ENCODE peak calls at places on chromosome 4, in seven cellular contexts. One of them, this sample, is unnamed.

GRCh38 chr4:125072269-125072668 is 242.5 kb upstream of the FAT4 start:
- DNase-seq in stimulated activated CD8-positive, alpha-beta memory T cell treated with anti-CD3 and anti-CD28 coated beads, Interleukin-15, amount 100 ng/mL, for 48 hours: no peak
- DNase-seq in mesenchymal stem cell: no peak
- DNase-seq in stimulated activated CD4-positive, alpha-beta T cell treated with anti-CD3 and anti-CD28 coated beads, Interleukin-2, amount 100 ng/mL, for 48 hours: no peak
- DNase-seq in BE2C: no peak
- DNase-seq in kidney tubule cell: no peak
- DNase-seq in nephron progenitor cell: no peak
- DNase-seq in this sample: no peak

GRCh38 chr4:56271121-56271520 is 116.2 kb downstream of the AASDH start:
- DNase-seq in BE2C: no peak
- DNase-seq in stimulated activated CD8-positive, alpha-beta memory T cell treated with anti-CD3 and anti-CD28 coated beads, Interleukin-15, amount 100 ng/mL, for 48 hours: no peak
- DNase-seq in stimulated activated CD4-positive, alpha-beta T cell treated with anti-CD3 and anti-CD28 coated beads, Interleukin-2, amount 100 ng/mL, for 48 hours: no peak
- DNase-seq in mesenchymal stem cell: no peak
- DNase-seq in nephron progenitor cell: no peak
- DNase-seq in kidney tubule cell: peak
- DNase-seq in this sample: no peak

GRCh38 chr4:83138979-83139378 is 24.4 kb upstream of the PLAC8 start:
- DNase-seq in mesenchymal stem cell: no peak
- DNase-seq in stimulated activated CD4-positive, alpha-beta T cell treated with anti-CD3 and anti-CD28 coated beads, Interleukin-2, amount 100 ng/mL, for 48 hours: no peak
- DNase-seq in BE2C: no peak
- DNase-seq in kidney tubule cell: no peak
- DNase-seq in stimulated activated CD8-positive, alpha-beta memory T cell treated with anti-CD3 and anti-CD28 coated beads, Interleukin-15, amount 100 ng/mL, for 48 hours: peak
- DNase-seq in nephron progenitor cell: no peak
- DNase-seq in this sample: no peak

GRCh38 chr4:16157609-16158503 is 68.4 kb downstream of the TAPT1 start:
- DNase-seq in mesenchymal stem cell: peak
- DNase-seq in kidney tubule cell: no peak
- DNase-seq in stimulated activated CD8-positive, alpha-beta memory T cell treated with anti-CD3 and anti-CD28 coated beads, Interleukin-15, amount 100 ng/mL, for 48 hours: no peak
- DNase-seq in BE2C: no peak
- DNase-seq in nephron progenitor cell: no peak
- DNase-seq in stimulated activated CD4-positive, alpha-beta T cell treated with anti-CD3 and anti-CD28 coated beads, Interleukin-2, amount 100 ng/mL, for 48 hours: no peak
- DNase-seq in this sample: no peak

GRCh38 chr4:145069361-145069760 is 28.6 kb downstream of the ANAPC10 start:
- DNase-seq in stimulated activated CD4-positive, alpha-beta T cell treated with anti-CD3 and anti-CD28 coated beads, Interleukin-2, amount 100 ng/mL, for 48 hours: no peak
- DNase-seq in nephron progenitor cell: no peak
- DNase-seq in stimulated activated CD8-positive, alpha-beta memory T cell treated with anti-CD3 and anti-CD28 coated beads, Interleukin-15, amount 100 ng/mL, for 48 hours: no peak
- DNase-seq in BE2C: no peak
- DNase-seq in kidney tubule cell: peak
- DNase-seq in mesenchymal stem cell: peak
- DNase-seq in this sample: no peak

GRCh38 chr4:109972786-109973528 is 60.3 kb downstream of the EGF start:
- DNase-seq in mesenchymal stem cell: no peak
- DNase-seq in stimulated activated CD4-positive, alpha-beta T cell treated with anti-CD3 and anti-CD28 coated beads, Interleukin-2, amount 100 ng/mL, for 48 hours: no peak
- DNase-seq in kidney tubule cell: no peak
- DNase-seq in nephron progenitor cell: no peak
- DNase-seq in BE2C: no peak
- DNase-seq in stimulated activated CD8-positive, alpha-beta memory T cell treated with anti-CD3 and anti-CD28 coated beads, Interleukin-15, amount 100 ng/mL, for 48 hours: no peak
- DNase-seq in this sample: no peak

GRCh38 chr4:5374994-5375393 is 323.7 kb downstream of the STK32B start:
- DNase-seq in mesenchymal stem cell: no peak
- DNase-seq in nephron progenitor cell: no peak
- DNase-seq in stimulated activated CD8-positive, alpha-beta memory T cell treated with anti-CD3 and anti-CD28 coated beads, Interleukin-15, amount 100 ng/mL, for 48 hours: no peak
- DNase-seq in stimulated activated CD4-positive, alpha-beta T cell treated with anti-CD3 and anti-CD28 coated beads, Interleukin-2, amount 100 ng/mL, for 48 hours: no peak
- DNase-seq in BE2C: no peak
- DNase-seq in kidney tubule cell: no peak
- DNase-seq in this sample: no peak

GRCh38 chr4:48375651-48376291 is 34.4 kb downstream of the SLAIN2 start:
- DNase-seq in stimulated activated CD8-positive, alpha-beta memory T cell treated with anti-CD3 and anti-CD28 coated beads, Interleukin-15, amount 100 ng/mL, for 48 hours: no peak
- DNase-seq in BE2C: no peak
- DNase-seq in stimulated activated CD4-positive, alpha-beta T cell treated with anti-CD3 and anti-CD28 coated beads, Interleukin-2, amount 100 ng/mL, for 48 hours: no peak
- DNase-seq in mesenchymal stem cell: peak
- DNase-seq in nephron progenitor cell: no peak
- DNase-seq in kidney tubule cell: peak
- DNase-seq in this sample: no peak

GRCh38 chr4:61064636-61065035 is 135.5 kb upstream of the ADGRL3 start:
- DNase-seq in nephron progenitor cell: no peak
- DNase-seq in mesenchymal stem cell: no peak
- DNase-seq in stimulated activated CD4-positive, alpha-beta T cell treated with anti-CD3 and anti-CD28 coated beads, Interleukin-2, amount 100 ng/mL, for 48 hours: no peak
- DNase-seq in kidney tubule cell: no peak
- DNase-seq in stimulated activated CD8-positive, alpha-beta memory T cell treated with anti-CD3 and anti-CD28 coated beads, Interleukin-15, amount 100 ng/mL, for 48 hours: no peak
- DNase-seq in BE2C: peak
- DNase-seq in this sample: no peak

GRCh38 chr4:6125103-6125651 is 75.2 kb downstream of the JAKMIP1 start:
- DNase-seq in stimulated activated CD8-positive, alpha-beta memory T cell treated with anti-CD3 and anti-CD28 coated beads, Interleukin-15, amount 100 ng/mL, for 48 hours: no peak
- DNase-seq in BE2C: no peak
- DNase-seq in mesenchymal stem cell: no peak
- DNase-seq in kidney tubule cell: no peak
- DNase-seq in stimulated activated CD4-positive, alpha-beta T cell treated with anti-CD3 and anti-CD28 coated beads, Interleukin-2, amount 100 ng/mL, for 48 hours: no peak
- DNase-seq in nephron progenitor cell: no peak
- DNase-seq in this sample: no peak

GRCh38 chr4:125489952-125490690 is 175.4 kb downstream of the FAT4 start:
- DNase-seq in stimulated activated CD8-positive, alpha-beta memory T cell treated with anti-CD3 and anti-CD28 coated beads, Interleukin-15, amount 100 ng/mL, for 48 hours: no peak
- DNase-seq in nephron progenitor cell: no peak
- DNase-seq in kidney tubule cell: no peak
- DNase-seq in BE2C: no peak
- DNase-seq in stimulated activated CD4-positive, alpha-beta T cell treated with anti-CD3 and anti-CD28 coated beads, Interleukin-2, amount 100 ng/mL, for 48 hours: no peak
- DNase-seq in mesenchymal stem cell: no peak
- DNase-seq in this sample: no peak

GRCh38 chr4:38105475-38105874 is 145.3 kb downstream of the PTTG2 start:
- DNase-seq in nephron progenitor cell: no peak
- DNase-seq in stimulated activated CD8-positive, alpha-beta memory T cell treated with anti-CD3 and anti-CD28 coated beads, Interleukin-15, amount 100 ng/mL, for 48 hours: no peak
- DNase-seq in mesenchymal stem cell: no peak
- DNase-seq in stimulated activated CD4-positive, alpha-beta T cell treated with anti-CD3 and anti-CD28 coated beads, Interleukin-2, amount 100 ng/mL, for 48 hours: no peak
- DNase-seq in kidney tubule cell: no peak
- DNase-seq in BE2C: no peak
- DNase-seq in this sample: no peak

GRCh38 chr4:141636771-141637460 is 533 bp downstream of the IL15 start:
- DNase-seq in stimulated activated CD8-positive, alpha-beta memory T cell treated with anti-CD3 and anti-CD28 coated beads, Interleukin-15, amount 100 ng/mL, for 48 hours: peak
- DNase-seq in nephron progenitor cell: peak
- DNase-seq in kidney tubule cell: peak
- DNase-seq in BE2C: peak
- DNase-seq in stimulated activated CD4-positive, alpha-beta T cell treated with anti-CD3 and anti-CD28 coated beads, Interleukin-2, amount 100 ng/mL, for 48 hours: peak
- DNase-seq in mesenchymal stem cell: peak
- DNase-seq in this sample: no peak

GRCh38 chr4:73923631-73923937 is 54.4 kb downstream of the CXCL1 start:
- DNase-seq in mesenchymal stem cell: no peak
- DNase-seq in kidney tubule cell: no peak
- DNase-seq in stimulated activated CD8-positive, alpha-beta memory T cell treated with anti-CD3 and anti-CD28 coated beads, Interleukin-15, amount 100 ng/mL, for 48 hours: no peak
- DNase-seq in stimulated activated CD4-positive, alpha-beta T cell treated with anti-CD3 and anti-CD28 coated beads, Interleukin-2, amount 100 ng/mL, for 48 hours: no peak
- DNase-seq in nephron progenitor cell: no peak
- DNase-seq in BE2C: no peak
- DNase-seq in this sample: no peak

GRCh38 chr4:24094726-24095125 is 204.9 kb upstream of the PPARGC1A start:
- DNase-seq in mesenchymal stem cell: peak
- DNase-seq in stimulated activated CD8-positive, alpha-beta memory T cell treated with anti-CD3 and anti-CD28 coated beads, Interleukin-15, amount 100 ng/mL, for 48 hours: no peak
- DNase-seq in nephron progenitor cell: no peak
- DNase-seq in stimulated activated CD4-positive, alpha-beta T cell treated with anti-CD3 and anti-CD28 coated beads, Interleukin-2, amount 100 ng/mL, for 48 hours: no peak
- DNase-seq in kidney tubule cell: no peak
- DNase-seq in BE2C: no peak
- DNase-seq in this sample: no peak

GRCh38 chr4:1730532-1731135 is 9.3 kb downstream of the TACC3 start:
- DNase-seq in nephron progenitor cell: no peak
- DNase-seq in stimulated activated CD8-positive, alpha-beta memory T cell treated with anti-CD3 and anti-CD28 coated beads, Interleukin-15, amount 100 ng/mL, for 48 hours: no peak
- DNase-seq in mesenchymal stem cell: no peak
- DNase-seq in kidney tubule cell: no peak
- DNase-seq in BE2C: no peak
- DNase-seq in stimulated activated CD4-positive, alpha-beta T cell treated with anti-CD3 and anti-CD28 coated beads, Interleukin-2, amount 100 ng/mL, for 48 hours: no peak
- DNase-seq in this sample: no peak

GRCh38 chr4:76306882-76307669 is 543 bp downstream of the STBD1 start:
- DNase-seq in kidney tubule cell: peak
- DNase-seq in mesenchymal stem cell: peak
- DNase-seq in stimulated activated CD4-positive, alpha-beta T cell treated with anti-CD3 and anti-CD28 coated beads, Interleukin-2, amount 100 ng/mL, for 48 hours: no peak
- DNase-seq in BE2C: peak
- DNase-seq in stimulated activated CD8-positive, alpha-beta memory T cell treated with anti-CD3 and anti-CD28 coated beads, Interleukin-15, amount 100 ng/mL, for 48 hours: no peak
- DNase-seq in nephron progenitor cell: peak
- DNase-seq in this sample: no peak

GRCh38 chr4:163701915-163702314 is 207.4 kb downstream of the TMA16 start:
- DNase-seq in BE2C: no peak
- DNase-seq in stimulated activated CD4-positive, alpha-beta T cell treated with anti-CD3 and anti-CD28 coated beads, Interleukin-2, amount 100 ng/mL, for 48 hours: no peak
- DNase-seq in stimulated activated CD8-positive, alpha-beta memory T cell treated with anti-CD3 and anti-CD28 coated beads, Interleukin-15, amount 100 ng/mL, for 48 hours: no peak
- DNase-seq in nephron progenitor cell: no peak
- DNase-seq in kidney tubule cell: peak
- DNase-seq in mesenchymal stem cell: peak
- DNase-seq in this sample: no peak

GRCh38 chr4:154120690-154121089 is 331.8 kb upstream of the SFRP2 start:
- DNase-seq in stimulated activated CD8-positive, alpha-beta memory T cell treated with anti-CD3 and anti-CD28 coated beads, Interleukin-15, amount 100 ng/mL, for 48 hours: no peak
- DNase-seq in kidney tubule cell: no peak
- DNase-seq in nephron progenitor cell: no peak
- DNase-seq in stimulated activated CD4-positive, alpha-beta T cell treated with anti-CD3 and anti-CD28 coated beads, Interleukin-2, amount 100 ng/mL, for 48 hours: no peak
- DNase-seq in BE2C: no peak
- DNase-seq in mesenchymal stem cell: no peak
- DNase-seq in this sample: no peak

GRCh38 chr4:64192731-64193412 is 216.4 kb downstream of the TECRL start:
- DNase-seq in nephron progenitor cell: no peak
- DNase-seq in kidney tubule cell: no peak
- DNase-seq in stimulated activated CD4-positive, alpha-beta T cell treated with anti-CD3 and anti-CD28 coated beads, Interleukin-2, amount 100 ng/mL, for 48 hours: no peak
- DNase-seq in stimulated activated CD8-positive, alpha-beta memory T cell treated with anti-CD3 and anti-CD28 coated beads, Interleukin-15, amount 100 ng/mL, for 48 hours: no peak
- DNase-seq in BE2C: no peak
- DNase-seq in mesenchymal stem cell: no peak
- DNase-seq in this sample: no peak

GRCh38 chr4:105155426-105155825 is 8.8 kb downstream of the TET2 start:
- DNase-seq in stimulated activated CD4-positive, alpha-beta T cell treated with anti-CD3 and anti-CD28 coated beads, Interleukin-2, amount 100 ng/mL, for 48 hours: no peak
- DNase-seq in mesenchymal stem cell: no peak
- DNase-seq in stimulated activated CD8-positive, alpha-beta memory T cell treated with anti-CD3 and anti-CD28 coated beads, Interleukin-15, amount 100 ng/mL, for 48 hours: no peak
- DNase-seq in BE2C: no peak
- DNase-seq in nephron progenitor cell: no peak
- DNase-seq in kidney tubule cell: peak
- DNase-seq in this sample: no peak

GRCh38 chr4:10077492-10078335 is 38.9 kb downstream of the WDR1 start:
- DNase-seq in stimulated activated CD8-positive, alpha-beta memory T cell treated with anti-CD3 and anti-CD28 coated beads, Interleukin-15, amount 100 ng/mL, for 48 hours: no peak
- DNase-seq in nephron progenitor cell: no peak
- DNase-seq in mesenchymal stem cell: no peak
- DNase-seq in BE2C: no peak
- DNase-seq in kidney tubule cell: no peak
- DNase-seq in stimulated activated CD4-positive, alpha-beta T cell treated with anti-CD3 and anti-CD28 coated beads, Interleukin-2, amount 100 ng/mL, for 48 hours: no peak
- DNase-seq in this sample: no peak

GRCh38 chr4:180589575-180589974 is 1653.6 kb upstream of the TENM3 start:
- DNase-seq in stimulated activated CD4-positive, alpha-beta T cell treated with anti-CD3 and anti-CD28 coated beads, Interleukin-2, amount 100 ng/mL, for 48 hours: no peak
- DNase-seq in BE2C: no peak
- DNase-seq in nephron progenitor cell: no peak
- DNase-seq in stimulated activated CD8-positive, alpha-beta memory T cell treated with anti-CD3 and anti-CD28 coated beads, Interleukin-15, amount 100 ng/mL, for 48 hours: no peak
- DNase-seq in kidney tubule cell: no peak
- DNase-seq in mesenchymal stem cell: no peak
- DNase-seq in this sample: no peak

GRCh38 chr4:82746705-82747567 is 51.7 kb downstream of the SCD5 start:
- DNase-seq in BE2C: no peak
- DNase-seq in kidney tubule cell: peak
- DNase-seq in stimulated activated CD4-positive, alpha-beta T cell treated with anti-CD3 and anti-CD28 coated beads, Interleukin-2, amount 100 ng/mL, for 48 hours: no peak
- DNase-seq in nephron progenitor cell: no peak
- DNase-seq in stimulated activated CD8-positive, alpha-beta memory T cell treated with anti-CD3 and anti-CD28 coated beads, Interleukin-15, amount 100 ng/mL, for 48 hours: no peak
- DNase-seq in mesenchymal stem cell: no peak
- DNase-seq in this sample: no peak

GRCh38 chr4:138975225-138975624 is 40.4 kb upstream of the NOCT start:
- DNase-seq in stimulated activated CD4-positive, alpha-beta T cell treated with anti-CD3 and anti-CD28 coated beads, Interleukin-2, amount 100 ng/mL, for 48 hours: no peak
- DNase-seq in BE2C: no peak
- DNase-seq in mesenchymal stem cell: no peak
- DNase-seq in kidney tubule cell: no peak
- DNase-seq in nephron progenitor cell: no peak
- DNase-seq in stimulated activated CD8-positive, alpha-beta memory T cell treated with anti-CD3 and anti-CD28 coated beads, Interleukin-15, amount 100 ng/mL, for 48 hours: no peak
- DNase-seq in this sample: no peak

GRCh38 chr4:15809058-15809457 is 30.9 kb downstream of the CD38 start:
- DNase-seq in stimulated activated CD4-positive, alpha-beta T cell treated with anti-CD3 and anti-CD28 coated beads, Interleukin-2, amount 100 ng/mL, for 48 hours: no peak
- DNase-seq in stimulated activated CD8-positive, alpha-beta memory T cell treated with anti-CD3 and anti-CD28 coated beads, Interleukin-15, amount 100 ng/mL, for 48 hours: no peak
- DNase-seq in kidney tubule cell: no peak
- DNase-seq in mesenchymal stem cell: peak
- DNase-seq in BE2C: no peak
- DNase-seq in nephron progenitor cell: no peak
- DNase-seq in this sample: no peak

GRCh38 chr4:138222041-138222440 is 20.1 kb downstream of the SLC7A11 start:
- DNase-seq in stimulated activated CD4-positive, alpha-beta T cell treated with anti-CD3 and anti-CD28 coated beads, Interleukin-2, amount 100 ng/mL, for 48 hours: no peak
- DNase-seq in mesenchymal stem cell: peak
- DNase-seq in stimulated activated CD8-positive, alpha-beta memory T cell treated with anti-CD3 and anti-CD28 coated beads, Interleukin-15, amount 100 ng/mL, for 48 hours: no peak
- DNase-seq in nephron progenitor cell: no peak
- DNase-seq in kidney tubule cell: no peak
- DNase-seq in BE2C: no peak
- DNase-seq in this sample: no peak

GRCh38 chr4:186746581-186746980 is 22.9 kb upstream of the FAT1 start:
- DNase-seq in nephron progenitor cell: no peak
- DNase-seq in stimulated activated CD8-positive, alpha-beta memory T cell treated with anti-CD3 and anti-CD28 coated beads, Interleukin-15, amount 100 ng/mL, for 48 hours: no peak
- DNase-seq in BE2C: no peak
- DNase-seq in mesenchymal stem cell: peak
- DNase-seq in kidney tubule cell: peak
- DNase-seq in stimulated activated CD4-positive, alpha-beta T cell treated with anti-CD3 and anti-CD28 coated beads, Interleukin-2, amount 100 ng/mL, for 48 hours: no peak
- DNase-seq in this sample: no peak

GRCh38 chr4:140995058-140995457 is 138.2 kb downstream of the RNF150 start:
- DNase-seq in kidney tubule cell: no peak
- DNase-seq in BE2C: no peak
- DNase-seq in nephron progenitor cell: no peak
- DNase-seq in stimulated activated CD4-positive, alpha-beta T cell treated with anti-CD3 and anti-CD28 coated beads, Interleukin-2, amount 100 ng/mL, for 48 hours: no peak
- DNase-seq in mesenchymal stem cell: no peak
- DNase-seq in stimulated activated CD8-positive, alpha-beta memory T cell treated with anti-CD3 and anti-CD28 coated beads, Interleukin-15, amount 100 ng/mL, for 48 hours: no peak
- DNase-seq in this sample: no peak

GRCh38 chr4:3442959-3443749 is 1.4 kb downstream of the HGFAC start:
- DNase-seq in nephron progenitor cell: peak
- DNase-seq in mesenchymal stem cell: peak
- DNase-seq in kidney tubule cell: peak
- DNase-seq in BE2C: peak
- DNase-seq in stimulated activated CD8-positive, alpha-beta memory T cell treated with anti-CD3 and anti-CD28 coated beads, Interleukin-15, amount 100 ng/mL, for 48 hours: peak
- DNase-seq in stimulated activated CD4-positive, alpha-beta T cell treated with anti-CD3 and anti-CD28 coated beads, Interleukin-2, amount 100 ng/mL, for 48 hours: peak
- DNase-seq in this sample: peak